ENCODE peak calls at places on chromosome 18, in six cellular contexts. Y is NCI-H1092 treated with DMSO at 0.1 percent for 48 hours; E is astrocyte of the spinal cord; Q is effector memory CD8-positive, alpha-beta T cell; M is iris pigment epithelial cell; L is fibroblast of the conjunctiva. N is an unnamed sample.

GRCh38 chr18:36419913-36420531 is 122.5 kb downstream of the FHOD3 start:
- DNase-seq in Y (no peak), E (no peak), Q (no peak), M (peak; percentile 7), L (no peak), N (no peak)

GRCh38 chr18:62898359-62898758 is 183.0 kb downstream of the PHLPP1 start:
- DNase-seq in Y (no peak), E (no peak), Q (no peak), M (peak; percentile 37), L (no peak), N (no peak)

GRCh38 chr18:79805926-79806487 is 8.3 kb downstream of the KCNG2 start:
- DNase-seq in Y (no peak), E (no peak), Q (no peak), M (no peak), L (no peak), N (no peak)

GRCh38 chr18:31977270-31977872 is 34.4 kb upstream of the TRAPPC8 start:
- DNase-seq in Y (peak; percentile 32), E (peak; percentile 52), Q (peak; percentile 18), M (peak; percentile 47), L (peak; percentile 33), N (no peak)

GRCh38 chr18:21363411-21363810 is 121.4 kb downstream of the GREB1L start:
- DNase-seq in Y (no peak), E (no peak), Q (no peak), M (no peak), L (no peak), N (no peak)

GRCh38 chr18:48529796-48530195 is 9.0 kb upstream of the CTIF start:
- DNase-seq in Y (no peak), E (peak; percentile 71), Q (no peak), M (peak; percentile 92), L (no peak), N (peak; percentile 60)

GRCh38 chr18:23888880-23889279 is 125.7 kb upstream of the TTC39C start:
- DNase-seq in Y (no peak), E (no peak), Q (no peak), M (no peak), L (no peak), N (no peak)

GRCh38 chr18:25097119-25098114 is 254.5 kb downstream of the ZNF521 start:
- DNase-seq in Y (no peak), E (peak; percentile 21), Q (no peak), M (no peak), L (no peak), N (no peak)

GRCh38 chr18:39380823-39381222 is 1815.2 kb upstream of the CELF4 start:
- DNase-seq in Y (no peak), E (peak; percentile 14), Q (no peak), M (no peak), L (no peak), N (no peak)

GRCh38 chr18:13500227-13500865 is 226.0 kb downstream of the FAM210A start:
- DNase-seq in Y (peak; percentile 78), E (peak; percentile 87), Q (no peak), M (peak; percentile 92), L (peak; percentile 5), N (no peak)

GRCh38 chr18:47248610-47249343 is 2.7 kb downstream of the SKOR2 start:
- DNase-seq in Y (no peak), E (no peak), Q (no peak), M (no peak), L (no peak), N (no peak)